ENCODE peak calls at places on chromosome 1, in five cellular contexts. X is non-pigmented ciliary epithelial cell; S is nucleus accumbens; E is ELF-1; Q is activated CD8-positive, alpha-beta memory T cell treated with anti-CD3 and anti-CD28 coated beads for 4 hours. I is an unnamed sample.
A peak's percentile ranks its signal among the peaks of the same experiment; 100 is the strongest.

GRCh38 chr1:47219001-47219400 is 13.0 kb downstream of the TAL1 start:
- DNase-seq in X (no peak), S (no peak), E (no peak), Q (no peak), I (no peak)

GRCh38 chr1:98203461-98203860 is 282.6 kb upstream of the DPYD start:
- DNase-seq in X (no peak), S (no peak), E (no peak), Q (no peak), I (no peak)

GRCh38 chr1:28971980-28972771 is 57.8 kb downstream of the EPB41 start:
- DNase-seq in X (peak; percentile 70), S (no peak), E (no peak), Q (no peak), I (peak; percentile 57)

GRCh38 chr1:8092603-8093141 is 66.6 kb upstream of the ERRFI1 start:
- DNase-seq in X (no peak), S (no peak), E (no peak), Q (no peak), I (no peak)

GRCh38 chr1:241551759-241552638 is 19.8 kb downstream of the KMO start:
- DNase-seq in X (no peak), S (no peak), E (no peak), Q (peak; percentile 16), I (no peak)

GRCh38 chr1:155093938-155094621 is 15.4 kb downstream of the EFNA3 start:
- DNase-seq in X (no peak), S (peak; percentile 69), E (peak; percentile 67), Q (no peak), I (no peak)

GRCh38 chr1:229230136-229230892 is 40.6 kb upstream of the RAB4A start:
- DNase-seq in X (no peak), S (peak; percentile 92), E (peak; percentile 74), Q (no peak), I (no peak)

GRCh38 chr1:91591175-91591968 is 90.7 kb downstream of the CDC7 start:
- DNase-seq in X (no peak), S (no peak), E (no peak), Q (no peak), I (no peak)

GRCh38 chr1:15703562-15703961 is 19.4 kb downstream of the PLEKHM2 start:
- DNase-seq in X (peak; percentile 72), S (peak; percentile 44), E (peak; percentile 54), Q (no peak), I (no peak)

GRCh38 chr1:114216431-114217173 is 62.9 kb upstream of the SYT6 start:
- DNase-seq in X (no peak), S (no peak), E (no peak), Q (no peak), I (no peak)

GRCh38 chr1:116972676-116973035 is 28.9 kb upstream of the CD101 start:
- DNase-seq in X (no peak), S (no peak), E (no peak), Q (no peak), I (no peak)

GRCh38 chr1:25810341-25811299 is 9.1 kb upstream of the MTFR1L start:
- DNase-seq in X (no peak), S (peak; percentile 65), E (peak; percentile 93), Q (peak; percentile 59), I (peak; percentile 59)

GRCh38 chr1:103074224-103074623 is 34.1 kb downstream of the COL11A1 start:
- DNase-seq in X (no peak), S (peak; percentile 1), E (no peak), Q (no peak), I (no peak)

GRCh38 chr1:22275626-22276395 is 132.9 kb upstream of the WNT4 start:
- DNase-seq in X (peak; percentile 4), S (peak; percentile 11), E (peak; percentile 91), Q (peak; percentile 5), I (no peak)

GRCh38 chr1:197140123-197140522 is 6.3 kb downstream of the ASPM start:
- DNase-seq in X (no peak), S (no peak), E (no peak), Q (no peak), I (no peak)

GRCh38 chr1:51745304-51745570 is 128.3 kb downstream of the OSBPL9 start:
- DNase-seq in X (no peak), S (no peak), E (no peak), Q (no peak), I (no peak)

I was measured in T1000.